ENCODE peak calls at places on chromosomes 6 and 20, in nine cellular contexts. I is astrocyte of the cerebellum, B is prostate gland, Q is endothelial cell of umbilical vein, Z is heart right ventricle, D is A549, E is dorsolateral prefrontal cortex, V is neural progenitor cell, G is adrenal gland. T is an unnamed sample.

GRCh38 chr6:151063339-151063738 is 176.4 kb upstream of the AKAP12 start:
- DNase-seq in I (peak; percentile 68), B (no peak), Q (peak; percentile 92), Z (no peak), D (no peak), E (no peak), V (no peak), G (no peak), T (peak; percentile 85)

GRCh38 chr20:18853946-18854646 is 40.5 kb downstream of the SCP2D1 start:
- DNase-seq in I (no peak), B (no peak), Q (no peak), Z (no peak), D (no peak), E (no peak), V (no peak), G (no peak), T (peak; percentile 24)

GRCh38 chr6:125597411-125598253 is 151.8 kb upstream of the HEY2 start:
- DNase-seq in I (no peak), B (no peak), Q (no peak), Z (peak; percentile 5), D (no peak), E (no peak), V (no peak), G (no peak), T (peak; percentile 68)

GRCh38 chr6:166529571-166529970 is 56.9 kb downstream of the RAMACL start:
- DNase-seq in I (no peak), B (no peak), Q (no peak), Z (no peak), D (no peak), E (no peak), V (no peak), G (no peak), T (no peak)

GRCh38 chr6:37648465-37649330 is 49.0 kb downstream of the MDGA1 start:
- DNase-seq in I (no peak), B (no peak), Q (no peak), Z (no peak), D (no peak), E (no peak), V (peak; percentile 79), G (no peak), T (no peak)

GRCh38 chr6:144744720-144745119 is 459.6 kb downstream of the UTRN start:
- DNase-seq in I (no peak), B (no peak), Q (no peak), Z (no peak), D (no peak), E (no peak), V (peak; percentile 36), G (no peak), T (no peak)

GRCh38 chr6:3345836-3346235 is 87.1 kb downstream of the PSMG4 start:
- DNase-seq in I (no peak), B (no peak), Q (no peak), Z (peak; percentile 39), D (no peak), E (no peak), V (no peak), G (peak; percentile 45), T (no peak)

GRCh38 chr6:84568971-84569370 is 195.4 kb downstream of the TBX18 start:
- DNase-seq in I (peak; percentile 31), B (no peak), Q (peak; percentile 64), Z (no peak), D (peak; percentile 48), E (no peak), V (peak; percentile 38), G (no peak), T (peak; percentile 81)

GRCh38 chr6:38164131-38164481 is 344.6 kb downstream of the ZFAND3 start:
- DNase-seq in I (no peak), B (no peak), Q (no peak), Z (no peak), D (no peak), E (no peak), V (no peak), G (no peak), T (no peak)

GRCh38 chr20:61263084-61263695 is 11.1 kb downstream of the CDH4 start:
- DNase-seq in I (no peak), B (no peak), Q (no peak), Z (no peak), D (peak; percentile 29), E (no peak), V (peak; percentile 26), G (peak; percentile 40), T (peak; percentile 30)

GRCh38 chr20:23147964-23148720 is 62.0 kb upstream of the CD93 start:
- DNase-seq in I (peak; percentile 18), B (no peak), Q (peak; percentile 84), Z (peak; percentile 46), D (peak; percentile 57), E (no peak), V (no peak), G (peak; percentile 64), T (peak; percentile 66)

GRCh38 chr6:168981187-168981586 is 272.5 kb downstream of the THBS2 start:
- DNase-seq in I (no peak), B (no peak), Q (no peak), Z (no peak), D (no peak), E (no peak), V (no peak), G (no peak), T (no peak)

GRCh38 chr6:121555201-121555600 is 119.8 kb downstream of the GJA1 start:
- DNase-seq in I (no peak), B (no peak), Q (no peak), Z (no peak), D (no peak), E (no peak), V (no peak), G (no peak), T (no peak)

GRCh38 chr6:2132416-2132815 is 113.0 kb downstream of the GMDS start:
- DNase-seq in I (no peak), B (no peak), Q (peak; percentile 88), Z (no peak), D (no peak), E (no peak), V (no peak), G (no peak), T (peak; percentile 37)

GRCh38 chr20:17749628-17749978 is 49.8 kb downstream of the BANF2 start:
- DNase-seq in I (no peak), B (no peak), Q (no peak), Z (no peak), D (no peak), E (no peak), V (no peak), G (no peak), T (no peak)

GRCh38 chr20:45450097-45450818 is 19.3 kb upstream of the WFDC2 start:
- DNase-seq in I (peak; percentile 26), B (no peak), Q (peak; percentile 54), Z (no peak), D (peak; percentile 56), E (no peak), V (peak; percentile 70), G (no peak), T (peak; percentile 72)
- TF ChIP-seq CTCF in I (peak; percentile 47), B (peak; percentile 31), Q (peak; percentile 48), Z (peak; percentile 34), D (peak; percentile 62), E (peak; percentile 78), V (peak; percentile 77), G (peak; percentile 53), T (peak; percentile 59)

DNA sequence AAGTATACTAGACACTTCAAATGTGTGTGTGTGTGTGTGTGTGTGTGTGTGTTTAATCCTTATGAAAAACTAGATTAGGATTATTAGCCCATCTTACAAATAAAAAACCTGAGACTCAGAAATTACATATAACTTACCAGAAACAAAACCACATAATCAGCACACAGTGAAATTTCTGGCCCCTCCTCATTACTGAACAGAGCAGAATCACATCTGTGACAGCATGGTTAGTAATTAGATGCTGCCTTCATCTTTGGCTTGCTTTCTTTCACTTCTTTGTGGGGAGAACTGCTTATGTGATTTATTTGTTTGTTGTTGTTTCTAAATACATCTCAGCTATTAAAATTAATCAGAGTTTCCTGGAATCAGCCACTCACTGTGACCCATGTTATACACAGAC is 267.1 kb downstream of the TENT5A start:
- DNase-seq in I (no peak), B (no peak), Q (no peak), Z (no peak), D (no peak), E (no peak), V (no peak), G (no peak), T (no peak)
- H3K4me3 ChIP-seq in I (no peak overlapping the region), B (no peak overlapping the region), Q (no peak overlapping the region), Z (no peak overlapping the region), D (no peak overlapping the region), E (no peak overlapping the region), V (no peak overlapping the region), G (no peak overlapping the region), T (no peak overlapping the region)

GRCh38 chr20:44641305-44641704 is 10.2 kb downstream of the ADA start:
- DNase-seq in I (no peak), B (no peak), Q (no peak), Z (no peak), D (no peak), E (no peak), V (no peak), G (no peak), T (no peak)

GRCh38 chr20:44643596-44644383 is 7.7 kb downstream of the ADA start:
- DNase-seq in I (peak; percentile 70), B (no peak), Q (peak; percentile 99), Z (peak; percentile 81), D (peak; percentile 93), E (no peak), V (peak; percentile 46), G (peak; percentile 77), T (peak; percentile 54)

GRCh38 chr20:44640522-44640921 is 11.0 kb downstream of the ADA start:
- DNase-seq in I (no peak), B (no peak), Q (no peak), Z (no peak), D (no peak), E (no peak), V (no peak), G (no peak), T (no peak)

GRCh38 chr20:44643154-44643519 is 8.4 kb downstream of the ADA start:
- DNase-seq in I (no peak), B (no peak), Q (no peak), Z (no peak), D (no peak), E (no peak), V (no peak), G (no peak), T (no peak)

GRCh38 chr20:44642203-44643153 is 9.0 kb downstream of the ADA start:
- DNase-seq in I (peak; percentile 75), B (peak; percentile 21), Q (peak; percentile 89), Z (peak; percentile 77), D (peak; percentile 85), E (no peak), V (peak; percentile 29), G (peak; percentile 86), T (peak; percentile 79)
- TF ChIP-seq CTCF in I (no peak), B (no peak), Q (no peak), Z (no peak), D (no peak), E (no peak), V (no peak), G (no peak), T (peak; percentile 0)

DNA sequence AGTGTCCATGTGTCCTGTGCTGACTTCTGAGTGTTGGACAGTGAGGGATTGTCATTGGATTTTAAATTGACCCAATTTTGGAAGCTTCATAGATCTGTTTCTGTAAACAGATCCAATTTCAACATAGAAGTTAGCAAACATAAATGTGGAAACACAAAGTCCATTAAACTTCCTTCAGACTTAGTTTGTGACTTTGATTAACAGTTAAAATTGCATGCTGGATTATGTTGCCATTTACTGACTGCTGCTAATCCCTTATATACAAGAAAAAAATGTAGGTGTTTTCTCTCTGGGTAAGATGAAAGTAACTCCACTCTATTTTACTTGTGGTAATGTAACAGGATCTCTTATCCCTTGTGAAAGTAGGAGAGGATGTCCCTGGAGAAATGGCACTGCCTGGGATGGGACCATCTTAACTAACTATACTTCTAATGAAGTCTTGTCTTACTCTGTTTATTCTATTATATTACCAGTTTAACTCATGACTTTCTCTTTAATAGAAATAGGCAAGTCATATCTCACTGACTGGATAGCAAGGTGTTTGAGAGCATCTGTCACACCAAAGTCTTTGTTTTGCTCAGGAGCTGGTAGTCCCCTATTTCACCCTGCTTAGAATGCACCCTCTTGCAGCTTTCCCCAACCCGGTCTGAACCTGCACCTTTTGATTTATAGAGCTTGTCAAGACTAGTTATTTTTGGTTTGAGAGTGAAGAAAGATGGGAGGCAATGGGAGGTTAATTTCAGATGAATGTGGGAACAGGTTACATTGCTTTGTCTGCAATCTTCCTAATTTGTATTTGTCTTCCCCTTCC is 7.2 kb downstream of the TPX2 start:
- DNase-seq in I (no peak), B (no peak), Q (no peak), Z (no peak), D (no peak), E (no peak), V (no peak), G (no peak), T (no peak)
- H3K4me3 ChIP-seq in I (no peak overlapping the region), B (no peak overlapping the region), Q (no peak overlapping the region), Z (no peak overlapping the region), D (no peak overlapping the region), E (no peak overlapping the region), V (no peak overlapping the region), G (no peak overlapping the region), T (no peak overlapping the region)